ENCODE peak calls at places on chromosomes 4 and X, in five cellular contexts. One of them, this sample, is unnamed. For H4K20me1 and H3K27me3, the result is how much of the 10 kb centered on the place peaks cover.

GRCh38 chr4:2824329-2825183 is 19.1 kb upstream of the ADD1 start:
- DNase-seq in SK-N-SH: no peak
- DNase-seq in HCT116: no peak
- DNase-seq in K562: no peak
- DNase-seq in GM12878: no peak
- DNase-seq in this sample: no peak

GRCh38 chr4:109631709-109632108 is 71.5 kb downstream of the CASP6 start:
- DNase-seq in SK-N-SH: no peak
- DNase-seq in HCT116: no peak
- DNase-seq in K562: no peak
- DNase-seq in GM12878: no peak
- DNase-seq in this sample: no peak

GRCh38 chr4:80305466-80305865 is 30.1 kb upstream of the CFAP299 start:
- DNase-seq in SK-N-SH: no peak
- DNase-seq in HCT116: no peak
- DNase-seq in K562: no peak
- DNase-seq in GM12878: no peak
- DNase-seq in this sample: no peak

GRCh38 chr4:71460368-71460767 is 121.5 kb downstream of the SLC4A4 start:
- DNase-seq in SK-N-SH: no peak
- DNase-seq in HCT116: no peak
- DNase-seq in K562: no peak
- DNase-seq in GM12878: no peak
- DNase-seq in this sample: no peak

GRCh38 chr4:19791422-19792113 is 460.1 kb upstream of the SLIT2 start:
- DNase-seq in SK-N-SH: no peak
- DNase-seq in HCT116: no peak
- DNase-seq in K562: no peak
- DNase-seq in GM12878: no peak
- DNase-seq in this sample: peak

GRCh38 chr4:153679476-153679875 is 4.6 kb upstream of the TLR2 start:
- DNase-seq in SK-N-SH: no peak
- DNase-seq in HCT116: no peak
- DNase-seq in K562: no peak
- DNase-seq in GM12878: no peak
- DNase-seq in this sample: no peak

GRCh38 chr4:110977554-110977953 is 354.7 kb upstream of the PITX2 start:
- DNase-seq in SK-N-SH: no peak
- DNase-seq in HCT116: no peak
- DNase-seq in K562: no peak
- DNase-seq in GM12878: no peak
- DNase-seq in this sample: no peak

GRCh38 chr4:8601086-8601485 is 8.5 kb downstream of the CPZ start:
- DNase-seq in SK-N-SH: no peak
- DNase-seq in HCT116: no peak
- DNase-seq in K562: no peak
- DNase-seq in GM12878: no peak
- DNase-seq in this sample: no peak

GRCh38 chr4:153933851-153934688 is 145.2 kb upstream of the SFRP2 start:
- DNase-seq in SK-N-SH: no peak
- DNase-seq in HCT116: no peak
- DNase-seq in K562: no peak
- DNase-seq in GM12878: no peak
- DNase-seq in this sample: no peak

GRCh38 chr4:33780952-33781655 is 2463.2 kb downstream of the ARAP2 start:
- DNase-seq in SK-N-SH: no peak
- DNase-seq in HCT116: peak
- DNase-seq in K562: no peak
- DNase-seq in GM12878: no peak
- DNase-seq in this sample: peak

GRCh38 chr4:3868841-3869572 is 102.8 kb downstream of the ADRA2C start:
- DNase-seq in SK-N-SH: no peak
- DNase-seq in HCT116: no peak
- DNase-seq in K562: no peak
- DNase-seq in GM12878: no peak
- DNase-seq in this sample: no peak

GRCh38 chr4:102639602-102640001 is 121.2 kb downstream of the MANBA start:
- DNase-seq in SK-N-SH: no peak
- DNase-seq in HCT116: no peak
- DNase-seq in K562: no peak
- DNase-seq in GM12878: no peak
- DNase-seq in this sample: no peak

GRCh38 chrX:19658030-19658429 is 142.7 kb upstream of the MAP3K15 start:
- DNase-seq in SK-N-SH: no peak
- DNase-seq in HCT116: no peak
- DNase-seq in K562: no peak
- DNase-seq in GM12878: no peak
- DNase-seq in this sample: no peak

GRCh38 chr4:38004062-38004461 is 43.9 kb downstream of the PTTG2 start:
- DNase-seq in SK-N-SH: no peak
- DNase-seq in HCT116: no peak
- DNase-seq in K562: no peak
- DNase-seq in GM12878: no peak
- DNase-seq in this sample: no peak

GRCh38 chrX:20361890-20362262 is 95.2 kb upstream of the RPS6KA3 start:
- DNase-seq in SK-N-SH: no peak
- DNase-seq in HCT116: no peak
- DNase-seq in K562: no peak
- DNase-seq in GM12878: no peak
- DNase-seq in this sample: no peak

GRCh38 chr4:30867427-30867826 is 147.3 kb downstream of the PCDH7 start:
- DNase-seq in SK-N-SH: no peak
- DNase-seq in HCT116: no peak
- DNase-seq in K562: no peak
- DNase-seq in GM12878: no peak
- DNase-seq in this sample: no peak

GRCh38 chr4:114005569-114006442 is 26.4 kb upstream of the ARSJ start:
- DNase-seq in SK-N-SH: no peak
- DNase-seq in HCT116: no peak
- DNase-seq in K562: no peak
- DNase-seq in GM12878: no peak
- DNase-seq in this sample: peak

GRCh38 chrX:45849261-45849660 is 648.6 kb upstream of the DIPK2B start:
- DNase-seq in SK-N-SH: peak
- DNase-seq in HCT116: peak
- DNase-seq in K562: peak
- DNase-seq in GM12878: no peak
- DNase-seq in this sample: peak

GRCh38 chr4:185470503-185471195 is 884 bp downstream of the CCDC110 start:
- DNase-seq in SK-N-SH: peak
- DNase-seq in HCT116: peak
- DNase-seq in K562: no peak
- DNase-seq in GM12878: no peak
- DNase-seq in this sample: peak

GRCh38 chrX:100319716-100320115 is 90.4 kb downstream of the PCDH19 start:
- DNase-seq in SK-N-SH: no peak
- DNase-seq in HCT116: no peak
- DNase-seq in K562: no peak
- DNase-seq in GM12878: no peak
- DNase-seq in this sample: no peak

GRCh38 chr4:151743128-151743854 is 17.5 kb downstream of the GATB start:
- DNase-seq in SK-N-SH: no peak
- DNase-seq in HCT116: no peak
- DNase-seq in K562: no peak
- DNase-seq in GM12878: peak
- DNase-seq in this sample: no peak

GRCh38 chr4:120218981-120219380 is 152.3 kb upstream of the MAD2L1 start:
- DNase-seq in SK-N-SH: no peak
- DNase-seq in HCT116: no peak
- DNase-seq in K562: no peak
- DNase-seq in GM12878: no peak
- DNase-seq in this sample: no peak

GRCh38 chr4:26321326-26322276 is 787 bp downstream of the RBPJ start:
- DNase-seq in SK-N-SH: peak
- DNase-seq in HCT116: no peak
- DNase-seq in K562: peak
- DNase-seq in GM12878: no peak
- DNase-seq in this sample: peak

GRCh38 chr4:146638801-146639351 is at the start of gene POU4F2:
- DNase-seq in SK-N-SH: peak
- DNase-seq in HCT116: no peak
- DNase-seq in K562: no peak
- DNase-seq in GM12878: no peak
- DNase-seq in this sample: peak

GRCh38 chr4:138190452-138190858 is 51.7 kb downstream of the SLC7A11 start:
- DNase-seq in SK-N-SH: no peak
- DNase-seq in HCT116: no peak
- DNase-seq in K562: no peak
- DNase-seq in GM12878: peak
- DNase-seq in this sample: no peak

GRCh38 chr4:89762311-89762710 is 74.7 kb downstream of the SNCA start:
- DNase-seq in SK-N-SH: no peak
- DNase-seq in HCT116: no peak
- DNase-seq in K562: no peak
- DNase-seq in GM12878: no peak
- DNase-seq in this sample: no peak

GRCh38 chr4:146637853-146638800 is 566 bp upstream of the POU4F2 start:
- DNase-seq in SK-N-SH: peak
- DNase-seq in HCT116: no peak
- DNase-seq in K562: no peak
- DNase-seq in GM12878: no peak
- DNase-seq in this sample: no peak

GRCh38 chr4:185424905-185425599 is 712 bp downstream of the UFSP2 start:
- DNase-seq in SK-N-SH: no peak
- DNase-seq in HCT116: no peak
- DNase-seq in K562: peak
- DNase-seq in GM12878: no peak
- DNase-seq in this sample: no peak

GRCh38 chrX:115606861-115607260 is 45.9 kb downstream of the PLS3 start:
- DNase-seq in SK-N-SH: no peak
- DNase-seq in HCT116: no peak
- DNase-seq in K562: no peak
- DNase-seq in GM12878: no peak
- DNase-seq in this sample: no peak

GRCh38 chrX:115598556-115598955 is 37.6 kb downstream of the PLS3 start:
- DNase-seq in SK-N-SH: no peak
- DNase-seq in HCT116: no peak
- DNase-seq in K562: no peak
- DNase-seq in GM12878: no peak
- DNase-seq in this sample: no peak

GRCh38 chrX:115602729-115603389 is 41.9 kb downstream of the PLS3 start:
- DNase-seq in SK-N-SH: no peak
- DNase-seq in HCT116: no peak
- DNase-seq in K562: no peak
- DNase-seq in GM12878: no peak
- DNase-seq in this sample: no peak

GRCh38 chrX:115602308-115602707 is 41.3 kb downstream of the PLS3 start:
- DNase-seq in SK-N-SH: no peak
- DNase-seq in HCT116: no peak
- DNase-seq in K562: no peak
- DNase-seq in GM12878: no peak
- DNase-seq in this sample: no peak

GRCh38 chrX:115603534-115604074 is 42.6 kb downstream of the PLS3 start:
- DNase-seq in SK-N-SH: no peak
- DNase-seq in HCT116: no peak
- DNase-seq in K562: no peak
- DNase-seq in GM12878: no peak
- DNase-seq in this sample: no peak
- H4K20me1 ChIP-seq in SK-N-SH: under half
- H4K20me1 ChIP-seq in HCT116: under half
- H4K20me1 ChIP-seq in K562: under half
- H4K20me1 ChIP-seq in GM12878: under half
- H4K20me1 ChIP-seq in this sample: under half

DNA sequence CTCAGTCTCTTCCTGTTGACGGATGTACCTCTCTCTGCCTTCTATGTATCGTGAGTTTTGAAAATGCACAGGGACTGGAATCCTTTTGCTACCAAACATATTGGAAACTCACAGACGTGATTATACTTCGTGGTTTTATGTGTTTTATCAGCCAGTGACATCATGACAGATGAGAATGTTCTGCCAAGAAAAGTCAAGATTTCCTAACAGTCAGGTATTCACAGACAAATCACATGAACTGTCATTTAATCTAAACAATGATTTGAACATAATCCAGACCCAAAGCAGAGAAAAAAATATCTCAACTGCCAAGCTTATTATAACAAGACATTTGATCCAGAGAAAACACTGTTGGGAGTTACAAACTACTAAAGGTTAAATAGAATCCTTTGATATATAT is 635.9 kb upstream of the FRG1 start:
- DNase-seq in SK-N-SH: peak
- DNase-seq in HCT116: no peak
- DNase-seq in K562: no peak
- DNase-seq in GM12878: no peak
- DNase-seq in this sample: no peak
- TF ChIP-seq MAX in SK-N-SH: no peak
- TF ChIP-seq MAX in HCT116: no peak
- TF ChIP-seq MAX in K562: no peak
- TF ChIP-seq MAX in GM12878: no peak
- TF ChIP-seq MAX in this sample: no peak

GRCh38 chr4:13543091-13543581 is 1.2 kb downstream of the NKX3-2 start:
- DNase-seq in SK-N-SH: peak
- DNase-seq in HCT116: no peak
- DNase-seq in K562: no peak
- DNase-seq in GM12878: no peak
- DNase-seq in this sample: no peak
- H3K27me3 ChIP-seq in SK-N-SH: half or more
- H3K27me3 ChIP-seq in HCT116: under half
- H3K27me3 ChIP-seq in K562: under half
- H3K27me3 ChIP-seq in GM12878: half or more
- H3K27me3 ChIP-seq in this sample: half or more

DNA sequence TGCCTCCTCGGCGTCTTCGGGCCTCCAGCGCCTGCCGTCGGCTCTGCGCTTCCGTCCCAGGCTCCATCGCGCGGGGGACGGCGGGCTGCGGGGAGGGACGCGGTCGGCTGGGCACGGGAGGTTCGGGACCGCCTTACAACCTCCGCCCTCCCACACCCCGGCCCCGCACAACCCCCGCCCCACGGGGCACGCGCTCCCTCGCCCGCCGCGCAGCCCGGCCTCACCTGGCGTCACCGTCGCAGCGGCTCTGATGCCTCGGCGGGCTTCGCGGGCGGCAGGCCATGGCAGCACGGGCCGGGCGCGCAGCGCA is 258 bp downstream of the SLBP start:
- DNase-seq in SK-N-SH: peak
- DNase-seq in HCT116: no peak
- DNase-seq in K562: no peak
- DNase-seq in GM12878: no peak
- DNase-seq in this sample: no peak
- H4K20me1 ChIP-seq in SK-N-SH: under half
- H4K20me1 ChIP-seq in HCT116: under half
- H4K20me1 ChIP-seq in K562: under half
- H4K20me1 ChIP-seq in GM12878: under half
- H4K20me1 ChIP-seq in this sample: under half

DNA sequence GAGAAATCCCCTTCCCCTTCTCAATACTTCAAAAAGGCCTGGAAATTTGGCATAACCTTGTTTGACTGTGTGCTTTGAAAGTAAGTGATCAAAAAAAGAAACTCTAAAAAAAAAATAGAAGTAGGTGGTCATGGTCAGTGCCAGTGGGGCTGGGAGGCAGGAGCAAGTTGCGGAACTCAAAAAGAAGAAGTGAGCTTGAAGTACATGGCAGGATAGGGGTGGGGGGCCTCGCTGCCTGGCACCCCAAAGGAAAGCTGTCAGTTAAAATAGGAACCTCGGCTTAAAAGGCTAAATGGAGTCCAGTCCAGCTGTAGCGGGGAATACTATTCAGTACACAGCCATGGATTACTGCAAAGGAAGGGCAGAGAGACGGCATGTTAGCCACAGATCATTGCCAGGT is 12.2 kb upstream of the NKRF start:
- DNase-seq in SK-N-SH: no peak
- DNase-seq in HCT116: no peak
- DNase-seq in K562: no peak
- DNase-seq in GM12878: no peak
- DNase-seq in this sample: no peak
- TF ChIP-seq MAX in SK-N-SH: no peak
- TF ChIP-seq MAX in HCT116: no peak
- TF ChIP-seq MAX in K562: no peak
- TF ChIP-seq MAX in GM12878: no peak
- TF ChIP-seq MAX in this sample: no peak